ENCODE peak calls at places on chromosomes 2 and 18, in nine cellular contexts. T, K, R, L, B, H, F, A and D are unnamed samples.

GRCh38 chr2:68837164-68837860 is 33.9 kb downstream of the BMP10 start:
- DNase-seq in H (peak; percentile 35), B (peak; percentile 64), R (peak; percentile 82), A (no peak), K (no peak), F (no peak), T (peak; percentile 48), L (no peak), D (peak; percentile 33)

GRCh38 chr2:22355816-22356433 is 1029.1 kb upstream of the KLHL29 start:
- DNase-seq in T (peak; percentile 8), H (no peak), A (no peak), B (peak; percentile 41), F (no peak), L (no peak), K (no peak), R (peak; percentile 5), D (peak; percentile 38)

GRCh38 chr2:179239194-179239593 is 25.4 kb downstream of the SESTD1 start:
- DNase-seq in L (no peak), A (no peak), B (no peak), K (no peak), R (peak; percentile 37), H (no peak), F (no peak), T (no peak), D (no peak)

GRCh38 chr2:71678874-71679273 is 225.5 kb downstream of the DYSF start:
- DNase-seq in T (no peak), R (no peak), H (no peak), A (no peak), F (no peak), L (no peak), K (peak; percentile 20), B (no peak), D (no peak)

GRCh38 chr18:32893915-32894314 is 121.1 kb upstream of the KLHL14 start:
- DNase-seq in L (no peak), H (no peak), R (no peak), T (no peak), F (no peak), B (no peak), K (no peak), A (no peak), D (peak; percentile 10)

GRCh38 chr2:177869912-177870311 is 202.7 kb downstream of the PDE11A start:
- DNase-seq in T (no peak), H (no peak), A (no peak), L (no peak), K (no peak), R (no peak), F (no peak), B (no peak), D (no peak)

GRCh38 chr18:37712776-37713175 is 147.2 kb upstream of the CELF4 start:
- DNase-seq in R (no peak), K (no peak), A (peak; percentile 26), L (no peak), T (no peak), B (no peak), H (no peak), F (no peak), D (peak; percentile 8)

GRCh38 chr2:127404466-127405251 is 13.6 kb upstream of the PROC start:
- DNase-seq in T (no peak), R (no peak), H (no peak), K (no peak), B (no peak), L (no peak), A (no peak), F (no peak), D (peak; percentile 53)

GRCh38 chr2:69003731-69004130 is 9.2 kb upstream of the ANTXR1 start:
- DNase-seq in A (no peak), F (no peak), K (no peak), T (no peak), R (no peak), B (no peak), L (no peak), H (no peak), D (no peak)

GRCh38 chr2:43832457-43832856 is 6.2 kb downstream of the ABCG5 start:
- DNase-seq in A (no peak), R (no peak), F (no peak), B (no peak), H (no peak), L (no peak), T (no peak), K (peak; percentile 41), D (peak; percentile 20)

GRCh38 chr2:74747411-74748080 is 86.4 kb upstream of the HK2 start:
- DNase-seq in R (no peak), T (no peak), B (no peak), L (no peak), K (no peak), H (no peak), F (peak; percentile 67), A (no peak), D (peak; percentile 49)

GRCh38 chr2:40144022-40144421 is 307.9 kb downstream of the SLC8A1 start:
- DNase-seq in A (no peak), R (no peak), B (no peak), K (no peak), H (no peak), L (no peak), F (no peak), T (no peak), D (no peak)

GRCh38 chr18:8800041-8800441 is 94.7 kb downstream of the MTCL1 start:
- DNase-seq in T (no peak), A (no peak), F (no peak), K (no peak), L (no peak), H (no peak), B (no peak), R (no peak), D (no peak)

GRCh38 chr2:8685697-8686358 is 4.0 kb downstream of the ID2 start:
- DNase-seq in B (peak; percentile 86), L (no peak), F (no peak), A (peak; percentile 79), K (peak; percentile 96), H (no peak), T (peak; percentile 73), R (peak; percentile 64), D (peak; percentile 75)

GRCh38 chr2:107062173-107062572 is 176.2 kb upstream of the ST6GAL2 start:
- DNase-seq in A (no peak), R (no peak), L (no peak), F (no peak), K (no peak), T (no peak), H (no peak), B (no peak), D (no peak)

GRCh38 chr18:74485860-74486849 is 10.0 kb upstream of the CNDP2 start:
- DNase-seq in T (no peak), H (no peak), K (no peak), R (no peak), F (no peak), A (no peak), L (no peak), B (no peak), D (no peak)

GRCh38 chr18:79484661-79485621 is 89.2 kb downstream of the NFATC1 start:
- DNase-seq in A (no peak), L (peak; percentile 95), K (no peak), R (peak; percentile 86), B (no peak), F (peak; percentile 51), H (no peak), T (no peak), D (no peak)

GRCh38 chr2:7866825-7867224 is 815.0 kb upstream of the ID2 start:
- DNase-seq in R (no peak), B (no peak), A (no peak), L (no peak), T (no peak), K (no peak), H (no peak), F (no peak), D (peak; percentile 26)

GRCh38 chr2:98750593-98751282 is 19.8 kb upstream of the MGAT4A start:
- DNase-seq in T (no peak), H (no peak), K (peak; percentile 75), F (no peak), B (no peak), A (no peak), R (no peak), L (no peak), D (no peak)

GRCh38 chr2:175309799-175310198 is 128.3 kb upstream of the ATP5MC3 start:
- DNase-seq in F (no peak), B (no peak), K (no peak), R (peak; percentile 25), A (peak; percentile 3), T (no peak), L (peak; percentile 15), H (no peak), D (peak; percentile 80)

GRCh38 chr2:105428387-105429018 is 29.7 kb upstream of the FHL2 start:
- DNase-seq in K (no peak), R (no peak), H (no peak), T (no peak), A (no peak), L (no peak), B (no peak), F (no peak), D (no peak)

GRCh38 chr2:73172963-73173362 is 29.4 kb upstream of the NOTO start:
- DNase-seq in R (no peak), A (no peak), B (peak; percentile 49), L (peak; percentile 27), T (peak; percentile 33), F (no peak), H (no peak), K (peak; percentile 47), D (no peak)

GRCh38 chr18:9838144-9838877 is 47.5 kb upstream of the TXNDC2 start:
- DNase-seq in A (peak; percentile 48), H (no peak), L (no peak), F (no peak), K (no peak), T (no peak), B (no peak), R (no peak), D (no peak)

GRCh38 chr2:129062160-129062912 is 743.7 kb upstream of the HS6ST1 start:
- DNase-seq in F (no peak), A (no peak), B (no peak), R (no peak), K (no peak), L (no peak), H (no peak), T (no peak), D (no peak)

GRCh38 chr2:196160966-196161365 is 10.4 kb downstream of the STK17B start:
- DNase-seq in K (no peak), T (no peak), A (no peak), L (no peak), H (no peak), F (no peak), B (no peak), R (no peak), D (peak; percentile 71)

GRCh38 chr2:237283136-237283928 is 130.6 kb downstream of the COL6A3 start:
- DNase-seq in R (no peak), A (no peak), T (no peak), F (no peak), B (no peak), K (no peak), L (peak; percentile 65), H (no peak), D (no peak)

GRCh38 chr2:212928681-212929080 is 222.7 kb downstream of the IKZF2 start:
- DNase-seq in A (no peak), T (no peak), F (no peak), K (no peak), L (no peak), B (no peak), R (no peak), H (no peak), D (no peak)

GRCh38 chr2:26562811-26563645 is 78.1 kb downstream of the CIB4 start:
- DNase-seq in K (peak; percentile 84), H (no peak), T (no peak), A (no peak), B (no peak), L (no peak), R (no peak), F (no peak), D (no peak)

GRCh38 chr2:95292623-95293260 is 4.4 kb upstream of the KCNIP3 start:
- DNase-seq in A (no peak), R (no peak), L (peak; percentile 7), B (no peak), T (no peak), K (no peak), H (no peak), F (no peak), D (no peak)

GRCh38 chr18:50649821-50650220 is 89.9 kb downstream of the MAPK4 start:
- DNase-seq in B (no peak), T (no peak), H (no peak), K (no peak), L (no peak), A (no peak), R (no peak), F (no peak), D (no peak)

GRCh38 chr2:73561422-73561821 is 80.8 kb downstream of the NAT8 start:
- DNase-seq in K (no peak), L (no peak), F (no peak), R (no peak), A (no peak), B (no peak), T (no peak), H (no peak), D (no peak)